ENCODE peak calls at places on chromosomes 1 and 21, in eight cellular contexts. G is heart left ventricle, X is K562, J is A549, Z is HCT116, N is transverse colon, K is stomach, W is lower leg skin. H is an unnamed sample.

GRCh38 chr1:58883888-58884482 is 100.1 kb upstream of the JUN start:
- DNase-seq in G (no peak), X (peak), J (no peak), Z (no peak), N (no peak), K (no peak), W (no peak), H (no peak)

GRCh38 chr1:3857791-3858129 is 484 bp downstream of the DFFB start:
- DNase-seq in G (no peak), X (no peak), J (no peak), Z (no peak), N (no peak), K (no peak), W (no peak), H (no peak)

GRCh38 chr1:93715529-93716126 is 34.0 kb upstream of the BCAR3 start:
- DNase-seq in G (peak), X (peak), J (no peak), Z (no peak), N (no peak), K (no peak), W (no peak), H (no peak)

GRCh38 chr1:93190432-93190831 is 9.9 kb downstream of the CCDC18 start:
- DNase-seq in G (no peak), X (no peak), J (no peak), Z (no peak), N (no peak), K (no peak), W (no peak), H (no peak)

GRCh38 chr21:41222247-41223068 is 54.5 kb downstream of the BACE2 start:
- DNase-seq in G (no peak), X (peak), J (no peak), Z (no peak), N (no peak), K (no peak), W (no peak), H (no peak)

GRCh38 chr1:216804107-216804506 is 80.9 kb upstream of the ESRRG start:
- DNase-seq in G (peak), X (no peak), J (no peak), Z (no peak), N (no peak), K (peak), W (no peak), H (no peak)

GRCh38 chr1:177586429-177586828 is 383.4 kb downstream of the SEC16B start:
- DNase-seq in G (no peak), X (no peak), J (no peak), Z (no peak), N (no peak), K (no peak), W (no peak), H (no peak)

GRCh38 chr21:33042812-33043211 is 17.1 kb downstream of the OLIG2 start:
- DNase-seq in G (no peak), X (no peak), J (peak), Z (peak), N (no peak), K (no peak), W (no peak), H (peak)

GRCh38 chr1:167617100-167617949 is 12.7 kb upstream of the RCSD1 start:
- DNase-seq in G (peak), X (peak), J (no peak), Z (no peak), N (peak), K (no peak), W (no peak), H (no peak)

GRCh38 chr1:154934358-154934948 is 2.1 kb downstream of the PMVK start:
- DNase-seq in G (peak), X (no peak), J (no peak), Z (no peak), N (no peak), K (no peak), W (no peak), H (no peak)

GRCh38 chr1:154936416-154937050 is at the start of gene PMVK:
- DNase-seq in G (peak), X (peak), J (peak), Z (peak), N (peak), K (peak), W (peak), H (peak)

GRCh38 chr1:154937051-154937987 is 800 bp upstream of the PMVK start:
- DNase-seq in G (peak), X (peak), J (peak), Z (peak), N (peak), K (peak), W (peak), H (peak)

GRCh38 chr1:154935749-154936415 is 637 bp downstream of the PMVK start:
- DNase-seq in G (peak), X (no peak), J (no peak), Z (no peak), N (no peak), K (peak), W (no peak), H (no peak)

DNA sequence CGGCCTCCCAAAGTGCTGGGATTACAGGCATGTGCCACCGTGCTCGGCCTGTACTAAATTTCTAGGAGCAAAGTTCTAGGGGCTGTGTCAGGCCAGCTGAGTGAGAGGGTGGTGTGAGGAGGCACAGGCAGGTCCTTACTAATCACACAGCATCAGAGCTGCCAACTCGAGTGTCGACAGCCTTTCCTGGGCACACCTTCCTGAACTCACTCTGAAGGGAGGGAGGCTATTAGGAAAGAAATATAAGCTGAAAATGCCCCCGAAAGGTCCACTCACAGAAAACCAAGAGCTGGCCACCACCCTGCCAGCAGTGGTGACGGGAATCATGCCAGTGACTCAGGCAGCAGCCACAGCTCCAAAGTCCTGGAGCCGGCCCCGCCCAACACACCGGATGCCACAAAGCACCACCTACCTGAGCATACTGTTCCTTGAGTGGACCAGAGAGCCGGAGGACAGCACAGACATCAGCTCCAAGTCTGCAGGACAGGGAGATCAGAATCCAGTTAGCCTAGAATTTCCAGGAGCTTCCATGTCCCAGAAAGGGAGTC is 4.5 kb downstream of the PMVK start:
- DNase-seq in G (peak), X (no peak), J (peak), Z (peak), N (peak), K (peak), W (no peak), H (peak)
- TF ChIP-seq POLR2A in G (no peak), X (no peak), J (no peak), Z (no peak), N (peak), K (no peak), W (no peak), H (no peak)

GRCh38 chr1:2235300-2235998 is 7.3 kb downstream of the SKI start:
- DNase-seq in G (no peak), X (no peak), J (no peak), Z (no peak), N (no peak), K (no peak), W (no peak), H (no peak)
- TF ChIP-seq POLR2A in G (no peak), X (no peak), J (no peak), Z (no peak), N (no peak), K (no peak), W (no peak), H (no peak)

GRCh38 chr1:154870117-154870571 is at the start of gene KCNN3:
- DNase-seq in G (peak), X (peak), J (peak), Z (peak), N (peak), K (peak), W (peak), H (peak)
- TF ChIP-seq POLR2A in G (no peak), X (no peak), J (no peak), Z (no peak), N (no peak), K (no peak), W (no peak), H (no peak)

DNA sequence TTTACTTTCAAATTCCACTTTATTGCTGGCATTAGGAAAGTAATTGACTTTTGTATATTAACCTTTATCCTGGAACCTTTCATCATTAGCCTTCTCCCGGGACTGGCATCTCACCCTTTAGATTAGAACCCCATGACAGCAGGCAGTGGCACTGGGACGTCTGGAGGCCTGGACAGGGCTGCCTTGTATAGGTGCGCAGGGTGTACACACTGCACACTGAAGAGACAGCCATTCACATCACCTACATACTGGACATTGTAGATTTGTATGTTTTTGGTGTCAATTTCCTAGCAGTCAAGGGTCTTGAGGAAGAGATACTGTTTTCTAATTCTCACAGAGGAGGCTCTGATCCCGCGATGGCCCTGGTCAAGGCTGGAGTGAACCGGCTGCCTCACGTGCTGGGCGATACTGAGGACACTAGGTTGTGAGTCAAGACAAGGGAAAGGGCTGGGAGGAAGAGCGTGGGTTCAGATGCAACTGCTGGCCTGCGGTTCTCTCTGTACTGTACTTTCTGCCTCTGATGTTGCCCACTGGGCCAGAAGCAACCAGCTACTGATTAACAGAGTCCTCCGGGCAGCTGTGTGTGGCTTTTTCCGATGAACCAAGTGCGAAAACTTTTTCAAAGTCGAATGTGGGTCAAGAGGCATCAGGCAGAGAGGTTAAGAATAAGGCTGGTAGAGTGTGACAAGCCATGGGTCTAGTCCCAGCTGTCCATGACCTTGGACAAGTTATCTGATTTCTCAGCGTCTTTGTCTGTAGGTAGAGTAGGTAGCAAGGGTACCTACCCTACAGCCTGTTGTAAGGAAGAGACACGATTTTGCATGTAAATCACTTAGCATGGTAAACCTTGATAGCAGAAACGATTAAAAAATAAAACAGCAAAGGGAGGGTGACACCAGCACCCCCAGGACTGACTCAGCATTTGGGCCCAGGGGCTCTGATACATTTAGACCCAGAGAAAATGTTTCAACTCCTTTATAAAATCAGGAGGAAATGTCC is 38.2 kb upstream of the SLC25A33 start:
- DNase-seq in G (no peak), X (no peak), J (no peak), Z (no peak), N (no peak), K (no peak), W (no peak), H (no peak)
- TF ChIP-seq POLR2A in G (no peak), X (no peak), J (no peak), Z (no peak), N (no peak), K (no peak), W (no peak), H (no peak)

GRCh38 chr1:19439464-19440171 is 45.7 kb downstream of the CAPZB start:
- DNase-seq in G (peak), X (peak), J (no peak), Z (no peak), N (no peak), K (no peak), W (peak), H (no peak)
- TF ChIP-seq POLR2A in G (no peak), X (no peak), J (no peak), Z (no peak), N (no peak), K (no peak), W (no peak), H (no peak)

GRCh38 chr1:211676106-211676583 is 724 bp upstream of the NEK2 start:
- DNase-seq in G (no peak), X (no peak), J (no peak), Z (no peak), N (no peak), K (no peak), W (no peak), H (no peak)

GRCh38 chr1:211677659-211678058 is 2.2 kb upstream of the NEK2 start:
- DNase-seq in G (no peak), X (no peak), J (no peak), Z (no peak), N (no peak), K (no peak), W (no peak), H (no peak)

GRCh38 chr1:211680752-211681327 is 5.4 kb upstream of the NEK2 start:
- DNase-seq in G (peak), X (peak), J (peak), Z (peak), N (peak), K (peak), W (no peak), H (peak)

DNA sequence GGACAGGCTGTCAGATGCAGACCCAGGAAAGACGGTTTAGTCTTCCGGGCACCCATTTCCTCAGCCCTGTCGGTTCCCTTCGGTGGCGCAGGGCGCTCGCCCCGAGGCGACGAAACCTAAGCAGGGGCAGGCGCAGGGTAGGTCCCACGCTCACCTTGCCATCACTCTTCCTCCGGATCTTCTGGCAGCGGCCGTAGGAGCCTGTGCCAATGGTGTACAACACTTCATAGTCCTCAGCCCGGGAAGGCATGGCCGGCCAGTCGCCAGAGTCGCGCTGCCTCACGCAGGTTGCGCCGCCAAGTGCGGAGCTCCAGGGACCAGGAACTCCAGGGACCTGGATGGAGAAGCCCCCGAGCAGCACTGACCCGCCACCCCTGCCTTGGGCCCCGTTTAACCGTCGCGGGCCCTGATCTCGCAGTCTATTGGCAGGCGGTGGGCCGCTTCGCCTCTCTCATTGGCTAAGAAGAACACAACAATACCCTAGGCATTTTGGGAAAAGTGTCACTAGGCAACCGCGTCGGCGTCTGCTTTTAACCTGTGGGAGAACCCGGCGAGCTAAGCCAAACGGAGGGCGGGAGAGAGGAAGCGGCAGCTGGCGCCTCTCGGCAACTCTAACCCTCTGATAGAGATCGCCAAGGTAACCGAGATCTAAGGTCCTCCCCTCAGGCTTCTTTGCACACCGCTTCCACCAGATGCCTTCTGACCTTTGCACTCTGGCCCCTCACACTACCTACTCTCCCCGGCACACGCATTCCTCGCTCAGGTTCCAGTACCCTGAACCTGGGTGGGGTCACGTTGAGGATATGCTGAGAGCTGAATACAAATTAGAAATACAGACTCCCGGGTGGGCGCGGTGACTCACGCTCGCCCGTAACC is at the start of gene NEK2:
- DNase-seq in G (peak), X (peak), J (peak), Z (peak), N (peak), K (peak), W (peak), H (peak)
- TF ChIP-seq POLR2A in G (no peak), X (peak), J (no peak), Z (peak), N (no peak), K (no peak), W (no peak), H (peak)

GRCh38 chr1:23422313-23422877 is 2.2 kb downstream of the TCEA3 start:
- DNase-seq in G (peak), X (peak), J (no peak), Z (no peak), N (peak), K (peak), W (peak), H (peak)
- TF ChIP-seq POLR2A in G (no peak), X (peak), J (no peak), Z (no peak), N (peak), K (no peak), W (no peak), H (no peak)

GRCh38 chr1:89894210-89894668 is 73.4 kb downstream of the LRRC8D start:
- DNase-seq in G (no peak), X (peak), J (no peak), Z (no peak), N (no peak), K (no peak), W (no peak), H (no peak)
- TF ChIP-seq POLR2A in G (no peak), X (no peak), J (no peak), Z (no peak), N (no peak), K (no peak), W (no peak), H (no peak)

H was measured in H54.